ENCODE peak calls at places on chromosomes 3 and 15, in five cellular contexts. O is IMR-90, E is A549, H is endothelial cell of umbilical vein, P is uterus. V is an unnamed sample.

GRCh38 chr3:183775781-183776180 is 49.6 kb downstream of the MAP6D1 start:
- DNase-seq in O (no peak), H (no peak), E (no peak), P (peak), V (no peak)

GRCh38 chr3:171446801-171447578 is 13.2 kb downstream of the TNIK start:
- DNase-seq in O (peak), H (peak), E (peak), P (no peak), V (no peak)

GRCh38 chr3:191008074-191008473 is 145.6 kb upstream of the GMNC start:
- DNase-seq in E (no peak), P (no peak), O (no peak), H (no peak), V (no peak)

GRCh38 chr3:100401674-100402036 is 316 bp downstream of the LNP1 start:
- DNase-seq in O (peak), E (no peak), P (peak), H (no peak), V (peak)

GRCh38 chr15:98899266-98900021 is 108.1 kb downstream of the PGPEP1L start:
- DNase-seq in O (no peak), H (no peak), P (no peak), E (no peak), V (no peak)

GRCh38 chr3:146390967-146391366 is 78.4 kb downstream of the PLSCR2 start:
- DNase-seq in E (no peak), O (peak), P (peak), H (peak), V (no peak)

GRCh38 chr3:39150803-39151631 is 2.4 kb downstream of the CSRNP1 start:
- DNase-seq in P (peak), O (peak), H (peak), E (peak), V (peak)

GRCh38 chr3:111947179-111947727 is 31.6 kb upstream of the ABHD10 start:
- DNase-seq in E (no peak), O (peak), P (no peak), H (peak), V (no peak)

GRCh38 chr3:139935866-139936817 is 1.2 kb downstream of the CLSTN2 start:
- DNase-seq in E (no peak), O (no peak), H (no peak), P (peak), V (no peak)
- H3K4me3 ChIP-seq in E (peak), O (no peak), H (no peak), P (peak), V (peak)

GRCh38 chr3:36229496-36229895 is 150.8 kb upstream of the STAC start:
- DNase-seq in O (no peak), P (no peak), E (no peak), H (no peak), V (no peak)

DNA sequence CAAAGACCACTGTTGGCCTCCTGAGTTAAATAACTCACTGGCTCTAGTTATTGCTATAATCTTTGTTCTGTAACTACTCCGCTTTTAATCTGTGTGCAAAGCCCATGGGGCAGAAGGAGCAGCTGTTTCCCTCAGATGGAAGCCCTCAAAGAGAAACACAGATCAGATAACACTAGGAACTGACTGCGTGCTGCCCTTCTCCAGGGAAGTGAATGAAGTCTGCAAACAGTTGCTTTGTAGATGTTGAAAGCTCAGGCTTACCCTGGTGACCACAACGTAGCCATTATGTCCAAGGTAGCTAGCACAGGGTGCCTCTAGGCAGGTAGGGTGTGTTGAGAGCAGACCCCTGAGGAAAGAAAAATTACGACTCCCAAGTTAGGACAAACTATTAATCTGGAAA is 152.3 kb upstream of the STAC start:
- DNase-seq in E (no peak), P (no peak), O (no peak), H (no peak), V (no peak)
- TF ChIP-seq POLR2A in E (no peak), P (no peak), O (no peak), H (no peak), V (no peak)

GRCh38 chr3:82607391-82607790 is 845.9 kb upstream of the GBE1 start:
- DNase-seq in H (no peak), P (no peak), E (no peak), O (no peak), V (no peak)

GRCh38 chr3:82610236-82610635 is 848.8 kb upstream of the GBE1 start:
- DNase-seq in H (no peak), E (no peak), P (no peak), O (no peak), V (no peak)
- H3K4me3 ChIP-seq in H (no peak), E (no peak), P (no peak), O (no peak), V (no peak)

DNA sequence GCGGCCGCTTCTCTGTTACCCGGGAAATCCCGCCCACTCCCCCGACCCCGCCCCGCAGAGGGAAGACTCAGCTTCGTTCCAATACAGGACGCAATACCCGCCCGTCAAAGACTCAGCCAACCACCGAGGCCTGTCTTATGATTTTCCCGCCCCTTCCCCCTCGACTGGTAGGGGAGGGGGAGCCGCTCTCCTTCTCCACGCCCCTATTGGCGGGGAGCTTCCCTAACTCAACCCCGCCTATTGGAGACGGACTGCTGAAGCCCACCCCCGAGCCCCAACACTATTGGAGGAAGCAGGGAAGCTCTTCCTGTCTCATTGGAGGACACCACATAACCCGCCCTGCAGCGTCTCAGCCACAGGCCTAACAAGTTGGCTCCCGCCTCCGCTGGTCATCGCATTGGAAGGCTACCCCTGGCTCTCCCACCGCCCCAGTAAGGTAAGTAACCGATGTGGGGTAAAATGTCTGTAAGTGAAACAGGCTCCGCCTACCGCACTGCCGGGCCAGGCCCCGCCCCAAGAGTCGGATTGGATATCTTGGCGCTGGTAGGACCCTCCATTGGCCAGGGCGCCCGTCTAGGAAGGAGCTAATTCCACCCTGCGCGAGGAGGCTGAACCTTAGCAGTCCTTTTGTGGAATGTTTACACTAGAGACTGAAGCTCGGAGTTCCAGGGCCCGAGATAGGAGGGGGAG is at the start of gene SIN3A:
- DNase-seq in E (peak), O (peak), H (peak), P (peak), V (peak)
- TF ChIP-seq POLR2A in E (no peak), O (no peak), H (no peak), P (peak), V (no peak)

DNA sequence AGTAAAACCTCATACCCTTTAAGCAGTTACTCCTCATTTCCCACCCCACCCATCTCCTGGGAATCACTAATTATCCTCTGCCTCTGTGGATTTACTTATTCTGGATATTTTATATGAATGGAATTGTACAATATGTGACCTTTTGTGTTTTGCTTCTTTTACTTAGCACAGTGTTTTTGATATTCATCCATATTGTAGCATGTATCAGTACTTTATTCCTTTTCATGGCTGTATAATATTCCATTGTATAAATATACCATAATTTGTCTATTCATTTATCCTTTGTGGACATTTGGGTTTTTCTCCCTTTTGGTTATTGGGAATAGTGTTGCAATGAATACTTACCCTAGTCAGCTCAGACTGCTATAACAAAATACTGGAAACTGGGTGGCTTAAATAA is 39.2 kb downstream of the SH3GL3 start:
- DNase-seq in H (no peak), E (no peak), O (no peak), P (no peak), V (no peak)
- H3K4me3 ChIP-seq in H (no peak), E (no peak), O (no peak), P (no peak), V (no peak)

GRCh38 chr3:53195602-53196574 is 34.9 kb downstream of the PRKCD start:
- DNase-seq in O (peak), H (peak), E (peak), P (no peak), V (peak)

GRCh38 chr3:53198996-53199395 is 38.0 kb downstream of the PRKCD start:
- DNase-seq in H (no peak), E (no peak), O (no peak), P (no peak), V (no peak)

GRCh38 chr3:53195066-53195450 is 34.0 kb downstream of the PRKCD start:
- DNase-seq in P (no peak), O (no peak), H (no peak), E (no peak), V (no peak)

GRCh38 chr3:53198256-53198977 is 37.4 kb downstream of the PRKCD start:
- DNase-seq in P (no peak), E (no peak), O (no peak), H (no peak), V (no peak)

GRCh38 chr3:53196575-53197407 is 35.8 kb downstream of the PRKCD start:
- DNase-seq in O (peak), H (peak), P (no peak), E (no peak), V (peak)
- TF ChIP-seq POLR2A in O (no peak), H (no peak), P (no peak), E (no peak), V (no peak)

GRCh38 chr3:62188547-62189375 is 184.6 kb downstream of the FEZF2 start:
- DNase-seq in H (peak), E (peak), O (peak), P (peak), V (peak)
- H3K4me3 ChIP-seq in H (no peak), E (no peak), O (no peak), P (no peak), V (no peak)

DNA sequence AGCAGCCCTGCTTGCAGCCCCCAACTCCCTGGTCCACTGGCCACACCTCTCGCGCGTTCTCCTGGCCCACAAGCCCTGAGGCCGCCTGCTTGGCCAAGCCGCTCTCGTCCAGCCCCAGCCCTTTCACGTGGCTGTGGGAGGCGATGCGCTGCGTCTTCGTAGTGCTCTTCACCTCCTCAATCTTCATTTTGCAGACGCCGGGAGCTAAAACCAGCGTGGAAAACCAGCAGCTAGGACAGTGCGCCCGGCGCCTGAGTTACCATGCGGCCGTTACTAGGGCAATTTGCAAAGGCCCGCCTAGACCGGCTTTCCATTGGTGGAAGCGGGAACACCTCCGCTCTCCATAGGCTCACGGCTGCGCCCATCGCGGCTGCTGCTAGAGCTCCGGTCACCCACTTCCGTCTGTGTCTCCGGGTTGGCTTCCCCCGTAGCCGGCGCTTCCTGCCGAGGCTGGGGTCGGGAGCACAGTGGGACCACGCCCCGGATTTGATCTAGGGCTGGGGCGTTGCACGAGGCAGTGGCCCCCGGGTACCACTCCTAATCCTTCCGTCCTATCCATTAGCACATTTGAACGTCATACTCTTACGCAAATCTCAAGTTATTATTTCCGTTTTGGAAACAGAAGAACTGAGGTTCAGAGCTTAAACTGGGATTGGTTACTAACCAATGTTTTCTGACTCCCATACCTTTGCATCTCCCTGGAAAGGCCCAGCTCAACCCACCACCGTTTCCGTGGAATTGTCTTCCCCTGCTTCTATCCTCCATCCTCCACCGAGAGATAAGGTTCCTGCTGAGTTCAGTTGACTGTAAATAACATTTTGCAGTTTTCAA is at the start of gene RUVBL1:
- DNase-seq in E (peak), P (peak), O (peak), H (peak), V (peak)
- TF ChIP-seq POLR2A in E (peak), P (no peak), O (peak), H (peak), V (peak)

GRCh38 chr15:28919201-28919627 is 33.4 kb downstream of the APBA2 start:
- DNase-seq in E (peak), H (no peak), P (no peak), O (no peak), V (no peak)
- H3K4me3 ChIP-seq in E (peak), H (no peak), P (no peak), O (no peak), V (no peak)

GRCh38 chr15:67521770-67522568 is 1.0 kb downstream of the C15orf61 start:
- DNase-seq in H (peak), P (no peak), E (peak), O (peak), V (no peak)

GRCh38 chr15:67524235-67524634 is 3.3 kb downstream of the C15orf61 start:
- DNase-seq in H (no peak), P (no peak), O (no peak), E (no peak), V (no peak)

GRCh38 chr15:67523337-67523736 is 2.4 kb downstream of the C15orf61 start:
- DNase-seq in O (no peak), E (no peak), P (no peak), H (no peak), V (no peak)

GRCh38 chr15:67520276-67520975 is 505 bp upstream of the C15orf61 start:
- DNase-seq in H (no peak), P (no peak), O (peak), E (no peak), V (no peak)

GRCh38 chr15:67520976-67521769 is at the start of gene C15orf61:
- DNase-seq in P (peak), H (peak), E (peak), O (peak), V (peak)
- TF ChIP-seq POLR2A in P (peak), H (peak), E (peak), O (peak), V (peak)

V was measured in transverse colon.